ENCODE peak calls at places on chromosomes 6 and 20, in eight cellular contexts. One of them, this sample, is unnamed.

GRCh38 chr6:140052757-140053729 is 678.6 kb upstream of the CITED2 start:
- DNase-seq in Daoy: peak; percentile 36
- DNase-seq in HS-5: no peak
- DNase-seq in type B pancreatic cell: no peak
- DNase-seq in stimulated activated CD4-positive, alpha-beta T cell treated with anti-CD3 and anti-CD28 coated beads, Interleukin-2, amount 100 ng/mL, for 24 hours: no peak
- DNase-seq in stimulated activated effector memory CD8-positive, alpha-beta T cell treated with anti-CD3 and anti-CD28 coated beads, Interleukin-12 subunit alpha, Interleukin-12 subunit beta, amount 100 ng/mL, for 72 hours: no peak
- DNase-seq in ACHN: peak; percentile 23
- DNase-seq in lung microvascular endothelial cell: no peak
- DNase-seq in this sample: peak; percentile 23

GRCh38 chr6:16200231-16200941 is 38.0 kb upstream of the GMPR start:
- DNase-seq in Daoy: no peak
- DNase-seq in ACHN: no peak
- DNase-seq in stimulated activated CD4-positive, alpha-beta T cell treated with anti-CD3 and anti-CD28 coated beads, Interleukin-2, amount 100 ng/mL, for 24 hours: no peak
- DNase-seq in lung microvascular endothelial cell: no peak
- DNase-seq in type B pancreatic cell: no peak
- DNase-seq in HS-5: no peak
- DNase-seq in stimulated activated effector memory CD8-positive, alpha-beta T cell treated with anti-CD3 and anti-CD28 coated beads, Interleukin-12 subunit alpha, Interleukin-12 subunit beta, amount 100 ng/mL, for 72 hours: no peak
- DNase-seq in this sample: no peak

GRCh38 chr6:137443901-137444300 is 50.3 kb downstream of the OLIG3 start:
- DNase-seq in stimulated activated CD4-positive, alpha-beta T cell treated with anti-CD3 and anti-CD28 coated beads, Interleukin-2, amount 100 ng/mL, for 24 hours: no peak
- DNase-seq in ACHN: no peak
- DNase-seq in HS-5: no peak
- DNase-seq in stimulated activated effector memory CD8-positive, alpha-beta T cell treated with anti-CD3 and anti-CD28 coated beads, Interleukin-12 subunit alpha, Interleukin-12 subunit beta, amount 100 ng/mL, for 72 hours: no peak
- DNase-seq in lung microvascular endothelial cell: no peak
- DNase-seq in Daoy: peak; percentile 33
- DNase-seq in type B pancreatic cell: no peak
- DNase-seq in this sample: peak; percentile 4

GRCh38 chr6:71394001-71394432 is 105.4 kb downstream of the OGFRL1 start:
- DNase-seq in HS-5: peak; percentile 73
- DNase-seq in stimulated activated effector memory CD8-positive, alpha-beta T cell treated with anti-CD3 and anti-CD28 coated beads, Interleukin-12 subunit alpha, Interleukin-12 subunit beta, amount 100 ng/mL, for 72 hours: no peak
- DNase-seq in lung microvascular endothelial cell: peak; percentile 37
- DNase-seq in stimulated activated CD4-positive, alpha-beta T cell treated with anti-CD3 and anti-CD28 coated beads, Interleukin-2, amount 100 ng/mL, for 24 hours: no peak
- DNase-seq in Daoy: no peak
- DNase-seq in ACHN: no peak
- DNase-seq in type B pancreatic cell: no peak
- DNase-seq in this sample: no peak

GRCh38 chr20:20010639-20011500 is 6.3 kb upstream of the NAA20 start:
- DNase-seq in Daoy: no peak
- DNase-seq in stimulated activated CD4-positive, alpha-beta T cell treated with anti-CD3 and anti-CD28 coated beads, Interleukin-2, amount 100 ng/mL, for 24 hours: no peak
- DNase-seq in HS-5: no peak
- DNase-seq in type B pancreatic cell: no peak
- DNase-seq in lung microvascular endothelial cell: peak; percentile 84
- DNase-seq in ACHN: no peak
- DNase-seq in stimulated activated effector memory CD8-positive, alpha-beta T cell treated with anti-CD3 and anti-CD28 coated beads, Interleukin-12 subunit alpha, Interleukin-12 subunit beta, amount 100 ng/mL, for 72 hours: no peak
- DNase-seq in this sample: peak; percentile 54

GRCh38 chr20:4819901-4820300 is 98.2 kb downstream of the PRND start:
- DNase-seq in type B pancreatic cell: no peak
- DNase-seq in ACHN: no peak
- DNase-seq in lung microvascular endothelial cell: no peak
- DNase-seq in stimulated activated CD4-positive, alpha-beta T cell treated with anti-CD3 and anti-CD28 coated beads, Interleukin-2, amount 100 ng/mL, for 24 hours: no peak
- DNase-seq in stimulated activated effector memory CD8-positive, alpha-beta T cell treated with anti-CD3 and anti-CD28 coated beads, Interleukin-12 subunit alpha, Interleukin-12 subunit beta, amount 100 ng/mL, for 72 hours: no peak
- DNase-seq in Daoy: no peak
- DNase-seq in HS-5: no peak
- DNase-seq in this sample: no peak

GRCh38 chr6:39558791-39559190 is 166.4 kb downstream of the KIF6 start:
- DNase-seq in stimulated activated effector memory CD8-positive, alpha-beta T cell treated with anti-CD3 and anti-CD28 coated beads, Interleukin-12 subunit alpha, Interleukin-12 subunit beta, amount 100 ng/mL, for 72 hours: no peak
- DNase-seq in lung microvascular endothelial cell: no peak
- DNase-seq in Daoy: no peak
- DNase-seq in stimulated activated CD4-positive, alpha-beta T cell treated with anti-CD3 and anti-CD28 coated beads, Interleukin-2, amount 100 ng/mL, for 24 hours: no peak
- DNase-seq in ACHN: no peak
- DNase-seq in type B pancreatic cell: no peak
- DNase-seq in HS-5: no peak
- DNase-seq in this sample: no peak

GRCh38 chr6:134908906-134909516 is 40.9 kb downstream of the ALDH8A1 start:
- DNase-seq in lung microvascular endothelial cell: peak; percentile 90
- DNase-seq in stimulated activated effector memory CD8-positive, alpha-beta T cell treated with anti-CD3 and anti-CD28 coated beads, Interleukin-12 subunit alpha, Interleukin-12 subunit beta, amount 100 ng/mL, for 72 hours: peak; percentile 55
- DNase-seq in type B pancreatic cell: no peak
- DNase-seq in ACHN: peak; percentile 89
- DNase-seq in HS-5: peak; percentile 99
- DNase-seq in Daoy: peak; percentile 95
- DNase-seq in stimulated activated CD4-positive, alpha-beta T cell treated with anti-CD3 and anti-CD28 coated beads, Interleukin-2, amount 100 ng/mL, for 24 hours: no peak
- DNase-seq in this sample: peak; percentile 98

GRCh38 chr6:10404107-10404798 is 10.6 kb downstream of the TFAP2A start:
- DNase-seq in stimulated activated effector memory CD8-positive, alpha-beta T cell treated with anti-CD3 and anti-CD28 coated beads, Interleukin-12 subunit alpha, Interleukin-12 subunit beta, amount 100 ng/mL, for 72 hours: peak; percentile 90
- DNase-seq in lung microvascular endothelial cell: peak; percentile 97
- DNase-seq in Daoy: peak; percentile 99
- DNase-seq in stimulated activated CD4-positive, alpha-beta T cell treated with anti-CD3 and anti-CD28 coated beads, Interleukin-2, amount 100 ng/mL, for 24 hours: peak; percentile 81
- DNase-seq in ACHN: peak; percentile 94
- DNase-seq in type B pancreatic cell: peak; percentile 97
- DNase-seq in HS-5: peak; percentile 74
- DNase-seq in this sample: peak; percentile 98

GRCh38 chr6:54282186-54282585 is 26.1 kb upstream of the TINAG start:
- DNase-seq in stimulated activated effector memory CD8-positive, alpha-beta T cell treated with anti-CD3 and anti-CD28 coated beads, Interleukin-12 subunit alpha, Interleukin-12 subunit beta, amount 100 ng/mL, for 72 hours: no peak
- DNase-seq in Daoy: peak; percentile 72
- DNase-seq in stimulated activated CD4-positive, alpha-beta T cell treated with anti-CD3 and anti-CD28 coated beads, Interleukin-2, amount 100 ng/mL, for 24 hours: no peak
- DNase-seq in HS-5: peak; percentile 96
- DNase-seq in ACHN: peak; percentile 28
- DNase-seq in lung microvascular endothelial cell: no peak
- DNase-seq in type B pancreatic cell: no peak
- DNase-seq in this sample: peak; percentile 50

GRCh38 chr6:43669922-43670622 is 17.5 kb downstream of the MRPS18A start:
- DNase-seq in stimulated activated effector memory CD8-positive, alpha-beta T cell treated with anti-CD3 and anti-CD28 coated beads, Interleukin-12 subunit alpha, Interleukin-12 subunit beta, amount 100 ng/mL, for 72 hours: no peak
- DNase-seq in Daoy: no peak
- DNase-seq in lung microvascular endothelial cell: no peak
- DNase-seq in ACHN: no peak
- DNase-seq in type B pancreatic cell: no peak
- DNase-seq in HS-5: no peak
- DNase-seq in stimulated activated CD4-positive, alpha-beta T cell treated with anti-CD3 and anti-CD28 coated beads, Interleukin-2, amount 100 ng/mL, for 24 hours: no peak
- DNase-seq in this sample: peak; percentile 39

GRCh38 chr6:150403458-150404245 is 34.8 kb downstream of the IYD start:
- DNase-seq in stimulated activated CD4-positive, alpha-beta T cell treated with anti-CD3 and anti-CD28 coated beads, Interleukin-2, amount 100 ng/mL, for 24 hours: no peak
- DNase-seq in HS-5: peak; percentile 74
- DNase-seq in lung microvascular endothelial cell: peak; percentile 98
- DNase-seq in ACHN: peak; percentile 29
- DNase-seq in type B pancreatic cell: no peak
- DNase-seq in Daoy: peak; percentile 99
- DNase-seq in stimulated activated effector memory CD8-positive, alpha-beta T cell treated with anti-CD3 and anti-CD28 coated beads, Interleukin-12 subunit alpha, Interleukin-12 subunit beta, amount 100 ng/mL, for 72 hours: no peak
- DNase-seq in this sample: peak; percentile 99

GRCh38 chr6:43001843-43002242 is 11.9 kb downstream of the MEA1 start:
- DNase-seq in stimulated activated CD4-positive, alpha-beta T cell treated with anti-CD3 and anti-CD28 coated beads, Interleukin-2, amount 100 ng/mL, for 24 hours: no peak
- DNase-seq in type B pancreatic cell: no peak
- DNase-seq in HS-5: no peak
- DNase-seq in Daoy: no peak
- DNase-seq in stimulated activated effector memory CD8-positive, alpha-beta T cell treated with anti-CD3 and anti-CD28 coated beads, Interleukin-12 subunit alpha, Interleukin-12 subunit beta, amount 100 ng/mL, for 72 hours: no peak
- DNase-seq in ACHN: no peak
- DNase-seq in lung microvascular endothelial cell: no peak
- DNase-seq in this sample: no peak

GRCh38 chr20:59646487-59646886 is 42.1 kb downstream of the PHACTR3 start:
- DNase-seq in type B pancreatic cell: peak; percentile 49
- DNase-seq in ACHN: no peak
- DNase-seq in Daoy: no peak
- DNase-seq in stimulated activated effector memory CD8-positive, alpha-beta T cell treated with anti-CD3 and anti-CD28 coated beads, Interleukin-12 subunit alpha, Interleukin-12 subunit beta, amount 100 ng/mL, for 72 hours: peak; percentile 13
- DNase-seq in lung microvascular endothelial cell: no peak
- DNase-seq in HS-5: no peak
- DNase-seq in stimulated activated CD4-positive, alpha-beta T cell treated with anti-CD3 and anti-CD28 coated beads, Interleukin-2, amount 100 ng/mL, for 24 hours: no peak
- DNase-seq in this sample: no peak

GRCh38 chr20:33909331-33909921 is 84.3 kb upstream of the RALY start:
- DNase-seq in stimulated activated CD4-positive, alpha-beta T cell treated with anti-CD3 and anti-CD28 coated beads, Interleukin-2, amount 100 ng/mL, for 24 hours: no peak
- DNase-seq in Daoy: peak; percentile 85
- DNase-seq in ACHN: peak; percentile 78
- DNase-seq in HS-5: peak; percentile 89
- DNase-seq in lung microvascular endothelial cell: no peak
- DNase-seq in stimulated activated effector memory CD8-positive, alpha-beta T cell treated with anti-CD3 and anti-CD28 coated beads, Interleukin-12 subunit alpha, Interleukin-12 subunit beta, amount 100 ng/mL, for 72 hours: no peak
- DNase-seq in type B pancreatic cell: no peak
- DNase-seq in this sample: peak; percentile 70

GRCh38 chr6:49515485-49516146 is 15.9 kb downstream of the GLYATL3 start:
- DNase-seq in ACHN: no peak
- DNase-seq in type B pancreatic cell: no peak
- DNase-seq in HS-5: no peak
- DNase-seq in Daoy: peak; percentile 11
- DNase-seq in stimulated activated effector memory CD8-positive, alpha-beta T cell treated with anti-CD3 and anti-CD28 coated beads, Interleukin-12 subunit alpha, Interleukin-12 subunit beta, amount 100 ng/mL, for 72 hours: no peak
- DNase-seq in lung microvascular endothelial cell: no peak
- DNase-seq in stimulated activated CD4-positive, alpha-beta T cell treated with anti-CD3 and anti-CD28 coated beads, Interleukin-2, amount 100 ng/mL, for 24 hours: no peak
- DNase-seq in this sample: no peak

GRCh38 chr20:20237093-20237959 is 130.6 kb upstream of the INSM1 start:
- DNase-seq in type B pancreatic cell: no peak
- DNase-seq in Daoy: peak; percentile 49
- DNase-seq in ACHN: peak; percentile 37
- DNase-seq in stimulated activated effector memory CD8-positive, alpha-beta T cell treated with anti-CD3 and anti-CD28 coated beads, Interleukin-12 subunit alpha, Interleukin-12 subunit beta, amount 100 ng/mL, for 72 hours: peak; percentile 58
- DNase-seq in stimulated activated CD4-positive, alpha-beta T cell treated with anti-CD3 and anti-CD28 coated beads, Interleukin-2, amount 100 ng/mL, for 24 hours: no peak
- DNase-seq in HS-5: no peak
- DNase-seq in lung microvascular endothelial cell: peak; percentile 58
- DNase-seq in this sample: peak; percentile 16

GRCh38 chr6:81138236-81138635 is 614.2 kb downstream of the TENT5A start:
- DNase-seq in ACHN: no peak
- DNase-seq in Daoy: peak; percentile 29
- DNase-seq in type B pancreatic cell: no peak
- DNase-seq in HS-5: no peak
- DNase-seq in lung microvascular endothelial cell: no peak
- DNase-seq in stimulated activated CD4-positive, alpha-beta T cell treated with anti-CD3 and anti-CD28 coated beads, Interleukin-2, amount 100 ng/mL, for 24 hours: no peak
- DNase-seq in stimulated activated effector memory CD8-positive, alpha-beta T cell treated with anti-CD3 and anti-CD28 coated beads, Interleukin-12 subunit alpha, Interleukin-12 subunit beta, amount 100 ng/mL, for 72 hours: no peak
- DNase-seq in this sample: no peak

GRCh38 chr6:44133003-44133931 is 5.9 kb downstream of the TMEM63B start:
- DNase-seq in stimulated activated CD4-positive, alpha-beta T cell treated with anti-CD3 and anti-CD28 coated beads, Interleukin-2, amount 100 ng/mL, for 24 hours: no peak
- DNase-seq in lung microvascular endothelial cell: peak; percentile 61
- DNase-seq in stimulated activated effector memory CD8-positive, alpha-beta T cell treated with anti-CD3 and anti-CD28 coated beads, Interleukin-12 subunit alpha, Interleukin-12 subunit beta, amount 100 ng/mL, for 72 hours: no peak
- DNase-seq in type B pancreatic cell: no peak
- DNase-seq in ACHN: no peak
- DNase-seq in HS-5: no peak
- DNase-seq in Daoy: peak; percentile 49
- DNase-seq in this sample: peak; percentile 57

GRCh38 chr20:54126809-54127655 is 46.8 kb downstream of the CYP24A1 start:
- DNase-seq in type B pancreatic cell: no peak
- DNase-seq in ACHN: no peak
- DNase-seq in Daoy: peak; percentile 17
- DNase-seq in stimulated activated CD4-positive, alpha-beta T cell treated with anti-CD3 and anti-CD28 coated beads, Interleukin-2, amount 100 ng/mL, for 24 hours: no peak
- DNase-seq in stimulated activated effector memory CD8-positive, alpha-beta T cell treated with anti-CD3 and anti-CD28 coated beads, Interleukin-12 subunit alpha, Interleukin-12 subunit beta, amount 100 ng/mL, for 72 hours: no peak
- DNase-seq in lung microvascular endothelial cell: no peak
- DNase-seq in HS-5: no peak
- DNase-seq in this sample: no peak

GRCh38 chr6:148999501-148999900 is 252.7 kb downstream of the UST start:
- DNase-seq in type B pancreatic cell: no peak
- DNase-seq in stimulated activated effector memory CD8-positive, alpha-beta T cell treated with anti-CD3 and anti-CD28 coated beads, Interleukin-12 subunit alpha, Interleukin-12 subunit beta, amount 100 ng/mL, for 72 hours: no peak
- DNase-seq in stimulated activated CD4-positive, alpha-beta T cell treated with anti-CD3 and anti-CD28 coated beads, Interleukin-2, amount 100 ng/mL, for 24 hours: no peak
- DNase-seq in ACHN: peak; percentile 12
- DNase-seq in lung microvascular endothelial cell: no peak
- DNase-seq in Daoy: no peak
- DNase-seq in HS-5: peak; percentile 72
- DNase-seq in this sample: no peak

GRCh38 chr6:105616521-105616920 is 213.6 kb upstream of the PREP start:
- DNase-seq in type B pancreatic cell: no peak
- DNase-seq in stimulated activated effector memory CD8-positive, alpha-beta T cell treated with anti-CD3 and anti-CD28 coated beads, Interleukin-12 subunit alpha, Interleukin-12 subunit beta, amount 100 ng/mL, for 72 hours: no peak
- DNase-seq in ACHN: no peak
- DNase-seq in lung microvascular endothelial cell: no peak
- DNase-seq in stimulated activated CD4-positive, alpha-beta T cell treated with anti-CD3 and anti-CD28 coated beads, Interleukin-2, amount 100 ng/mL, for 24 hours: no peak
- DNase-seq in Daoy: no peak
- DNase-seq in HS-5: no peak
- DNase-seq in this sample: no peak

GRCh38 chr6:24125980-24126379 is at the start of gene NRSN1:
- DNase-seq in stimulated activated effector memory CD8-positive, alpha-beta T cell treated with anti-CD3 and anti-CD28 coated beads, Interleukin-12 subunit alpha, Interleukin-12 subunit beta, amount 100 ng/mL, for 72 hours: no peak
- DNase-seq in HS-5: no peak
- DNase-seq in stimulated activated CD4-positive, alpha-beta T cell treated with anti-CD3 and anti-CD28 coated beads, Interleukin-2, amount 100 ng/mL, for 24 hours: no peak
- DNase-seq in Daoy: peak; percentile 28
- DNase-seq in lung microvascular endothelial cell: no peak
- DNase-seq in type B pancreatic cell: no peak
- DNase-seq in ACHN: peak; percentile 53
- DNase-seq in this sample: peak; percentile 2

GRCh38 chr20:46509523-46509922 is 3.8 kb downstream of the ZNF334 start:
- DNase-seq in type B pancreatic cell: no peak
- DNase-seq in lung microvascular endothelial cell: no peak
- DNase-seq in stimulated activated CD4-positive, alpha-beta T cell treated with anti-CD3 and anti-CD28 coated beads, Interleukin-2, amount 100 ng/mL, for 24 hours: no peak
- DNase-seq in HS-5: no peak
- DNase-seq in ACHN: no peak
- DNase-seq in Daoy: no peak
- DNase-seq in stimulated activated effector memory CD8-positive, alpha-beta T cell treated with anti-CD3 and anti-CD28 coated beads, Interleukin-12 subunit alpha, Interleukin-12 subunit beta, amount 100 ng/mL, for 72 hours: no peak
- DNase-seq in this sample: no peak

GRCh38 chr6:40326689-40327404 is 260.3 kb downstream of the LRFN2 start:
- DNase-seq in stimulated activated effector memory CD8-positive, alpha-beta T cell treated with anti-CD3 and anti-CD28 coated beads, Interleukin-12 subunit alpha, Interleukin-12 subunit beta, amount 100 ng/mL, for 72 hours: no peak
- DNase-seq in HS-5: no peak
- DNase-seq in ACHN: no peak
- DNase-seq in lung microvascular endothelial cell: no peak
- DNase-seq in Daoy: no peak
- DNase-seq in type B pancreatic cell: no peak
- DNase-seq in stimulated activated CD4-positive, alpha-beta T cell treated with anti-CD3 and anti-CD28 coated beads, Interleukin-2, amount 100 ng/mL, for 24 hours: no peak
- DNase-seq in this sample: no peak

GRCh38 chr6:46217671-46218131 is 46.9 kb upstream of the ENPP5 start:
- DNase-seq in type B pancreatic cell: no peak
- DNase-seq in ACHN: no peak
- DNase-seq in Daoy: no peak
- DNase-seq in HS-5: no peak
- DNase-seq in stimulated activated effector memory CD8-positive, alpha-beta T cell treated with anti-CD3 and anti-CD28 coated beads, Interleukin-12 subunit alpha, Interleukin-12 subunit beta, amount 100 ng/mL, for 72 hours: no peak
- DNase-seq in lung microvascular endothelial cell: no peak
- DNase-seq in stimulated activated CD4-positive, alpha-beta T cell treated with anti-CD3 and anti-CD28 coated beads, Interleukin-2, amount 100 ng/mL, for 24 hours: no peak
- DNase-seq in this sample: no peak

GRCh38 chr6:94213176-94213575 is 793.8 kb upstream of the EPHA7 start:
- DNase-seq in type B pancreatic cell: no peak
- DNase-seq in ACHN: no peak
- DNase-seq in Daoy: no peak
- DNase-seq in HS-5: no peak
- DNase-seq in stimulated activated CD4-positive, alpha-beta T cell treated with anti-CD3 and anti-CD28 coated beads, Interleukin-2, amount 100 ng/mL, for 24 hours: no peak
- DNase-seq in stimulated activated effector memory CD8-positive, alpha-beta T cell treated with anti-CD3 and anti-CD28 coated beads, Interleukin-12 subunit alpha, Interleukin-12 subunit beta, amount 100 ng/mL, for 72 hours: no peak
- DNase-seq in lung microvascular endothelial cell: no peak
- DNase-seq in this sample: no peak

GRCh38 chr6:80623066-80623815 is 516.8 kb downstream of the BCKDHB start:
- DNase-seq in type B pancreatic cell: no peak
- DNase-seq in HS-5: no peak
- DNase-seq in Daoy: no peak
- DNase-seq in stimulated activated effector memory CD8-positive, alpha-beta T cell treated with anti-CD3 and anti-CD28 coated beads, Interleukin-12 subunit alpha, Interleukin-12 subunit beta, amount 100 ng/mL, for 72 hours: no peak
- DNase-seq in stimulated activated CD4-positive, alpha-beta T cell treated with anti-CD3 and anti-CD28 coated beads, Interleukin-2, amount 100 ng/mL, for 24 hours: no peak
- DNase-seq in lung microvascular endothelial cell: no peak
- DNase-seq in ACHN: no peak
- DNase-seq in this sample: no peak

GRCh38 chr6:79313254-79313653 is 78.8 kb upstream of the HMGN3 start:
- DNase-seq in stimulated activated CD4-positive, alpha-beta T cell treated with anti-CD3 and anti-CD28 coated beads, Interleukin-2, amount 100 ng/mL, for 24 hours: no peak
- DNase-seq in stimulated activated effector memory CD8-positive, alpha-beta T cell treated with anti-CD3 and anti-CD28 coated beads, Interleukin-12 subunit alpha, Interleukin-12 subunit beta, amount 100 ng/mL, for 72 hours: no peak
- DNase-seq in lung microvascular endothelial cell: peak; percentile 32
- DNase-seq in HS-5: no peak
- DNase-seq in ACHN: no peak
- DNase-seq in type B pancreatic cell: no peak
- DNase-seq in Daoy: no peak
- DNase-seq in this sample: peak; percentile 41

GRCh38 chr6:29986199-29986598 is 43.9 kb downstream of the HLA-A start:
- DNase-seq in stimulated activated effector memory CD8-positive, alpha-beta T cell treated with anti-CD3 and anti-CD28 coated beads, Interleukin-12 subunit alpha, Interleukin-12 subunit beta, amount 100 ng/mL, for 72 hours: no peak
- DNase-seq in type B pancreatic cell: no peak
- DNase-seq in ACHN: no peak
- DNase-seq in stimulated activated CD4-positive, alpha-beta T cell treated with anti-CD3 and anti-CD28 coated beads, Interleukin-2, amount 100 ng/mL, for 24 hours: no peak
- DNase-seq in lung microvascular endothelial cell: no peak
- DNase-seq in HS-5: no peak
- DNase-seq in Daoy: no peak
- DNase-seq in this sample: no peak

GRCh38 chr6:31308050-31308844 is 36.4 kb upstream of the HLA-C start:
- DNase-seq in Daoy: peak; percentile 85
- DNase-seq in stimulated activated CD4-positive, alpha-beta T cell treated with anti-CD3 and anti-CD28 coated beads, Interleukin-2, amount 100 ng/mL, for 24 hours: peak; percentile 65
- DNase-seq in ACHN: no peak
- DNase-seq in type B pancreatic cell: no peak
- DNase-seq in lung microvascular endothelial cell: no peak
- DNase-seq in HS-5: no peak
- DNase-seq in stimulated activated effector memory CD8-positive, alpha-beta T cell treated with anti-CD3 and anti-CD28 coated beads, Interleukin-12 subunit alpha, Interleukin-12 subunit beta, amount 100 ng/mL, for 72 hours: peak; percentile 58
- DNase-seq in this sample: no peak

GRCh38 chr6:71721642-71722041 is 164.7 kb upstream of the RIMS1 start:
- DNase-seq in ACHN: no peak
- DNase-seq in stimulated activated effector memory CD8-positive, alpha-beta T cell treated with anti-CD3 and anti-CD28 coated beads, Interleukin-12 subunit alpha, Interleukin-12 subunit beta, amount 100 ng/mL, for 72 hours: no peak
- DNase-seq in type B pancreatic cell: no peak
- DNase-seq in stimulated activated CD4-positive, alpha-beta T cell treated with anti-CD3 and anti-CD28 coated beads, Interleukin-2, amount 100 ng/mL, for 24 hours: no peak
- DNase-seq in Daoy: peak; percentile 43
- DNase-seq in HS-5: no peak
- DNase-seq in lung microvascular endothelial cell: peak; percentile 62
- DNase-seq in this sample: no peak

GRCh38 chr6:56852249-56852606 is 102.7 kb upstream of the BEND6 start:
- DNase-seq in type B pancreatic cell: no peak
- DNase-seq in HS-5: no peak
- DNase-seq in ACHN: no peak
- DNase-seq in stimulated activated effector memory CD8-positive, alpha-beta T cell treated with anti-CD3 and anti-CD28 coated beads, Interleukin-12 subunit alpha, Interleukin-12 subunit beta, amount 100 ng/mL, for 72 hours: no peak
- DNase-seq in Daoy: no peak
- DNase-seq in lung microvascular endothelial cell: peak; percentile 30
- DNase-seq in stimulated activated CD4-positive, alpha-beta T cell treated with anti-CD3 and anti-CD28 coated beads, Interleukin-2, amount 100 ng/mL, for 24 hours: no peak
- DNase-seq in this sample: no peak

GRCh38 chr6:6661191-6661590 is 72.7 kb downstream of the LY86 start:
- DNase-seq in ACHN: no peak
- DNase-seq in stimulated activated CD4-positive, alpha-beta T cell treated with anti-CD3 and anti-CD28 coated beads, Interleukin-2, amount 100 ng/mL, for 24 hours: no peak
- DNase-seq in Daoy: no peak
- DNase-seq in type B pancreatic cell: no peak
- DNase-seq in HS-5: no peak
- DNase-seq in stimulated activated effector memory CD8-positive, alpha-beta T cell treated with anti-CD3 and anti-CD28 coated beads, Interleukin-12 subunit alpha, Interleukin-12 subunit beta, amount 100 ng/mL, for 72 hours: no peak
- DNase-seq in lung microvascular endothelial cell: no peak
- DNase-seq in this sample: no peak